ENCODE peak calls at places on chromosomes 5 and 9, in seven cellular contexts. M is neural progenitor cell, B is lung, O is breast epithelium, Z is nephron progenitor cell, R is retinal pigment epithelial cell, Q is uterus. W is an unnamed sample.

GRCh38 chr9:15231788-15232635 is 75.0 kb downstream of the TTC39B start:
- DNase-seq in Z (peak), M (peak), R (no peak), Q (no peak), B (no peak), O (no peak), W (no peak)

GRCh38 chr5:138927539-138927938 is 52.4 kb upstream of the LRRTM2 start:
- DNase-seq in B (no peak), M (no peak), O (no peak), Q (no peak), Z (no peak), R (no peak), W (no peak)

GRCh38 chr5:173281910-173282309 is 46.3 kb downstream of the STC2 start:
- DNase-seq in Z (no peak), Q (no peak), R (no peak), O (no peak), M (peak), B (no peak), W (no peak)

GRCh38 chr5:4099401-4099800 is 503.8 kb downstream of the IRX1 start:
- DNase-seq in Q (no peak), M (no peak), Z (no peak), R (no peak), B (no peak), O (no peak), W (no peak)

GRCh38 chr9:121122450-121123032 is 47.8 kb downstream of the CNTRL start:
- DNase-seq in Q (no peak), M (no peak), O (no peak), Z (no peak), B (no peak), R (no peak), W (no peak)

GRCh38 chr5:12883395-12883794 is 979.1 kb upstream of the CTNND2 start:
- DNase-seq in Z (no peak), R (no peak), O (no peak), Q (no peak), B (no peak), M (peak), W (no peak)

GRCh38 chr9:124769451-124770358 is 1.4 kb downstream of the NR6A1 start:
- DNase-seq in R (no peak), O (no peak), Z (peak), M (peak), B (no peak), Q (peak), W (no peak)

GRCh38 chr9:16039988-16040761 is 487.3 kb downstream of the CCDC171 start:
- DNase-seq in O (no peak), M (peak), R (peak), Q (peak), Z (peak), B (no peak), W (no peak)

GRCh38 chr5:55575815-55576583 is 41.2 kb upstream of the PLPP1 start:
- DNase-seq in M (no peak), B (no peak), Z (no peak), O (no peak), R (no peak), Q (no peak), W (no peak)

GRCh38 chr5:163696270-163696887 is 191.0 kb downstream of the MAT2B start:
- DNase-seq in M (peak), R (peak), Z (peak), Q (no peak), B (no peak), O (no peak), W (no peak)

GRCh38 chr5:40124367-40124766 is 555.3 kb upstream of the PTGER4 start:
- DNase-seq in M (peak), B (no peak), Z (no peak), Q (no peak), O (no peak), R (no peak), W (no peak)

GRCh38 chr5:105684799-105685198 is 1985.9 kb downstream of the EFNA5 start:
- DNase-seq in B (no peak), R (peak), O (no peak), Q (no peak), M (no peak), Z (no peak), W (no peak)

GRCh38 chr9:27865031-27865438 is 291.8 kb upstream of the C9orf72 start:
- DNase-seq in M (no peak), Z (no peak), R (peak), B (peak), O (no peak), Q (no peak), W (no peak)

GRCh38 chr5:4271193-4271592 is 675.6 kb downstream of the IRX1 start:
- DNase-seq in Q (no peak), R (no peak), Z (no peak), B (no peak), O (no peak), M (no peak), W (no peak)

DNA sequence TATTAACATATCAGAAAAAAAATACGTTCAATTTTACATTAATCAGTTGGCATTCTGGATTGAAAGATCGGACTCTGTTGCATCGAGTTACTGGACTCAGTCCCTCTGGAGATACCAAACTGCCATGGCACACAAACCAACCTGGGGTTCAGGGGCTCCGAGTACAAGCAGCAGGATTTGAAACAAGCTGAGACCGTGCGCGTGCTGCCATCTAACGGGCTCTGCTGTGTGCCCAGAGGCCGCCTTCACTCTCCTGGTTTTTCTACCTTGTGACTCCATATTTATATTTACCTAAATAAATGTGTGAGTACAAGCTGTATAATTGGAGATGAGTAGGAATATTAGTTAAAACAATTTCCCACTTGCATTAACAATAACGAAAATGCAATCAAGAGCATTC is 48.2 kb downstream of the ANXA1 start:
- DNase-seq in M (peak), B (no peak), O (no peak), Q (no peak), R (no peak), Z (peak), W (no peak)
- TF ChIP-seq CTCF in M (peak), B (no peak), O (no peak), Q (no peak), R (peak), Z (no peak), W (no peak)

GRCh38 chr5:76737846-76738245 is 21.9 kb downstream of the F2R start:
- DNase-seq in Q (no peak), Z (no peak), O (no peak), B (no peak), R (no peak), M (no peak), W (no peak)

GRCh38 chr5:76737131-76737556 is 21.2 kb downstream of the F2R start:
- DNase-seq in Q (no peak), Z (no peak), R (no peak), O (no peak), B (no peak), M (no peak), W (no peak)

GRCh38 chr5:76735762-76736545 is 20.0 kb downstream of the F2R start:
- DNase-seq in Z (no peak), M (no peak), Q (no peak), B (no peak), R (no peak), O (no peak), W (no peak)

GRCh38 chr5:76733049-76733417 is 17.1 kb downstream of the F2R start:
- DNase-seq in O (no peak), Z (no peak), B (no peak), M (no peak), Q (no peak), R (no peak), W (no peak)

GRCh38 chr5:76736679-76737078 is 20.8 kb downstream of the F2R start:
- DNase-seq in R (no peak), B (no peak), Q (no peak), Z (no peak), M (no peak), O (no peak), W (no peak)
- TF ChIP-seq CTCF in R (no peak), B (no peak), Q (no peak), Z (no peak), M (no peak), O (no peak), W (no peak)

DNA sequence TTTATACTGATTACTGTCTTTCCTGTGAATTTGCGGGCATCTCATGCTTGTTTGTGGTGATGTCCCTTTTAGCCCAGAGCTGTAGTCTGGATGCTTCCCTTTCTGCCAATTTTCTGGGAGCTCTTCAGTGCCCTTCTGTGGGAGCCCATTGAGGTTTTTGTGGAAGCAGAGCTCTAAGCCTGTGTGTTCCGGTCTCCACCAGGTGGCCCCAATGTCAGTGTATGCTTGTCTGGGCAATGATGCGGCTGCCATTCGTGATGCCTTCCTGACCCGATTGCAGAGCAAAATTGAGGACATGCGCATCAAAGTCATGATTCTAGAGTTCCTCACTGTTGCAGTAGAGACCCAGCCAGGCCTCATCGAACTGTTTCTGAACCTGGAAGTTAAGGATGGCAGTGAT is 35.1 kb downstream of the SH3GLB2 start:
- DNase-seq in Z (no peak), B (no peak), Q (no peak), R (no peak), O (peak), M (peak), W (no peak)
- TF ChIP-seq CTCF in Z (no peak), B (no peak), Q (no peak), R (peak), O (peak), M (peak), W (no peak)

GRCh38 chr5:147510885-147511284 is 1.0 kb upstream of the DPYSL3 start:
- DNase-seq in Q (no peak), R (no peak), B (no peak), Z (no peak), M (no peak), O (no peak), W (no peak)

GRCh38 chr5:147509041-147509709 is 693 bp downstream of the DPYSL3 start:
- DNase-seq in O (peak), R (no peak), B (no peak), M (peak), Z (peak), Q (peak), W (no peak)

GRCh38 chr5:147508711-147509040 is 1.2 kb downstream of the DPYSL3 start:
- DNase-seq in R (no peak), O (no peak), M (no peak), B (no peak), Q (no peak), Z (no peak), W (no peak)

GRCh38 chr5:147507480-147508126 is 2.3 kb downstream of the DPYSL3 start:
- DNase-seq in Q (peak), O (no peak), M (no peak), Z (no peak), B (no peak), R (no peak), W (no peak)

DNA sequence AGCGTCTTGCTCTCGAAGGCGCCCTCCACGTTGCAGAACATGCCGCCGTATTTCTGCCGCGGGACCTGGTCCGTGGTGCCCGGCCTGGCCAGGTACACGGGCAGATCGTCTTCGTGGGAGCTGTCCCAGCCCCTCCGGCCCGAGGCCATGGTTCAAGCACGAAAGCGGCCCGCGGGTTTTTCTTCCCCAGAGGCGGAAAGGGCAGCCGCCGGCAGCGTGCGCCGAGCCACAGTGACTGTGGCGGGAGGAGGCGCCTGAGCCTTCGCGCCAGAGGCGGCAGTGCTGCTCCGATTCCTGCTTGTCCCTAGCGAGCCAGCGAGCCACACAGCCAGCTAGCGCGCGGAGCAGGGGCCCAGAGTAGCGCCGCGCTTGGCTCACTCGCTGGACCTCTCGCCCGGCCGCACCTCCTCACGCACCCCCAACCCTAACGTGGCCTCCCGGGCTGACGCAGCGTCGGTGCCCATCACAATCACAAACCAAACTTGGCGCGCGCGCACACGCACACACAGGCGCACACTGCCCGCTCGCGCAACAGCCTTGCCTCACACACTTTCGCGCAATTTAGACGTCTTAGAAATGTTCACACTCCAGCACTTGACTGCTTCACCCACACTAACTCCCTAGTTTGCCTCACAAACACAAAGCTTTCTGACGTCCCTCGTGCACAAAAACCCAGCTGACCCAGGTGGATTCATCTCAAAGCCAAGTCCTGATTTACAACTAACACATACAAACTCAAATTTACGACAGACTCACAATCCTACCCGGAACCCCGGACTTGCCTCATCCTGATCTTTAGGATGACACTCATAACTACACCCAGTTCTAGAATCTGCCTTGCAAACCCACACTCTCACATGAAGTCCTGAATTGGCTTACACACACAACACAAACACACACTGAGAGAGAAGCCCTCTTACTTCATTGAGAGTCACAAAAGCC is at the start of gene DPYSL3:
- DNase-seq in Q (peak), B (peak), O (peak), M (peak), Z (peak), R (no peak), W (peak)
- TF ChIP-seq CTCF in Q (no peak), B (no peak), O (no peak), M (peak), Z (no peak), R (peak), W (no peak)

DNA sequence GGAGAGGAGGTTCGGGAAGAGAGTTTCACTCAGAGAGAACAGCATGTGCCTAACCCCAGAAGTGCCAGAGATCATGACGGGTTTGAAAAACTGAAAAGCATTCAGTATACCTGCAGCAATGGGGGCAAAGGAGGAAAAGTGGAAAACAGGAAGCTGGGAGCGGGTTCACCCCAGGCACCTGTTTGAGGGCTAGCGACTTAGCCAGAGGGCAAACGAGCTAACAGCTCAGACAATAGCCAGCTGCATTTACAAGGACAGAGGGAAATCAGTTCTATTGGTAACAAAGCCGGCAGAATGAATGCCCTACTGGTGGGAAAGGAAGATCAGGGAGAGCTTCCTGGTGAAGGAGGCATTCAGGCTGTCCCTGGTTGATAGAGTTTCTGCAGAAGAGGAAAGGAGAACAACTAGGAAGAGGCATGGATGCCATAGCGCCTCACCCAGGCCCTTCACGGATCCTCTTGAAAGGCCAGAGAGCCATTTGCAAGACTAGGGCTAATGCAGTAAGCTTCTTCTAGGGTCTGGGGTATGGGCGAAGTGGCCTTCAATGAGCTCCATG is 141.7 kb upstream of the ADRA1B start:
- DNase-seq in M (peak), O (no peak), B (no peak), Z (no peak), R (no peak), Q (no peak), W (no peak)
- TF ChIP-seq CTCF in M (peak), O (no peak), B (no peak), Z (no peak), R (no peak), Q (no peak), W (no peak)

DNA sequence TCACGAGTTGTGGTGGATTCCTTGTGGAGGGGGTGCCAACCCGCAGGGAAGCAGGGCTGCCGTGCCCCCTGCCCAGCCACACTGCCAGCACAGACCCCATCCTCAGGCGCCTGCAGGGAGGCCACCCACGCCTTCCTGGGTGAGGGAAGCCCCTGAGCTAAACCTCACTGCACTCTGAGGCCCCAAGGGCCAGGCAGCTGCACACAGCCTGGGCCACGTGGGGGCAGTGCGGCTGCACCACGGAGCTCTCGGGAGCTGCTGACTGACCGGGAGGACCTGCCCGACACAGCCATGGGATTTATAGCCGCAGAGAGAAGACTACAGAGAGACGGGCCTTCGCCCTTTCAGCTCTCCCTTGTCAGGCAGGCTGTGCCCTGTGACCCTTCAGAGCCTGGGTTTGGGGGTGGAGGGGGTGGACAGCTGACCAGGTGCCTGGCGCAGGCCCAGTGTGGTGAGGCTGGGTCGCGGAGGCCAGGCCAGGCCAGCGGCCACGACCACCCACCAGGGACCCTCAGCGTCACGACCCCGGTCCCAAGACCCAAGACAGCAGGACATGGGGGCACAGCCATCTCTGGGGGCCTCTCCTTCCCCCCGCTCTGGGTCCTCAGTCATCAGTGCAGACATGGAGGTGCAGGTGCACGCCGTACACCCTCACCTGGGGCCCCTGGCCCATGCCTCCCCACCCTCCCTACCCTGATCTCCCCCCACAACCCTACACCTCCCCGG is 4.3 kb upstream of the AHRR start:
- DNase-seq in B (no peak), O (no peak), M (peak), R (no peak), Z (peak), Q (no peak), W (no peak)
- TF ChIP-seq CTCF in B (peak), O (peak), M (peak), R (peak), Z (peak), Q (no peak), W (no peak)